ENCODE peak calls at places on chromosome 21, in ten cellular contexts. One of them, this sample, is unnamed.

GRCh38 chr21:18617291-18617690 is 213.7 kb upstream of the TMPRSS15 start:
- DNase-seq in activated CD4-positive, alpha-beta T cell treated with anti-CD3 and anti-CD28 coated beads for 24 hours: no peak
- DNase-seq in GM20000: no peak
- DNase-seq in HAP-1: no peak
- DNase-seq in right lobe of liver: no peak
- DNase-seq in aorta: no peak
- DNase-seq in pancreas: no peak
- DNase-seq in RPMI7951: no peak
- DNase-seq in OCI-M1: no peak
- DNase-seq in AG09309: no peak
- DNase-seq in this sample: no peak

GRCh38 chr21:26920055-26920454 is 46.8 kb downstream of the ADAMTS5 start:
- DNase-seq in activated CD4-positive, alpha-beta T cell treated with anti-CD3 and anti-CD28 coated beads for 24 hours: no peak
- DNase-seq in GM20000: no peak
- DNase-seq in HAP-1: no peak
- DNase-seq in right lobe of liver: no peak
- DNase-seq in aorta: no peak
- DNase-seq in pancreas: no peak
- DNase-seq in RPMI7951: no peak
- DNase-seq in OCI-M1: no peak
- DNase-seq in AG09309: no peak
- DNase-seq in this sample: no peak

GRCh38 chr21:23740463-23740862 is 1866.8 kb downstream of the MRPL39 start:
- DNase-seq in activated CD4-positive, alpha-beta T cell treated with anti-CD3 and anti-CD28 coated beads for 24 hours: no peak
- DNase-seq in GM20000: no peak
- DNase-seq in HAP-1: no peak
- DNase-seq in right lobe of liver: no peak
- DNase-seq in aorta: no peak
- DNase-seq in pancreas: no peak
- DNase-seq in RPMI7951: no peak
- DNase-seq in OCI-M1: peak; percentile 39
- DNase-seq in AG09309: no peak
- DNase-seq in this sample: no peak

GRCh38 chr21:17711896-17712295 is 99.2 kb upstream of the BTG3 start:
- DNase-seq in activated CD4-positive, alpha-beta T cell treated with anti-CD3 and anti-CD28 coated beads for 24 hours: no peak
- DNase-seq in GM20000: no peak
- DNase-seq in HAP-1: no peak
- DNase-seq in right lobe of liver: no peak
- DNase-seq in aorta: no peak
- DNase-seq in pancreas: no peak
- DNase-seq in RPMI7951: no peak
- DNase-seq in OCI-M1: peak; percentile 34
- DNase-seq in AG09309: no peak
- DNase-seq in this sample: peak; percentile 63

GRCh38 chr21:33871171-33871570 is 44.4 kb downstream of the ATP5PO start:
- DNase-seq in activated CD4-positive, alpha-beta T cell treated with anti-CD3 and anti-CD28 coated beads for 24 hours: no peak
- DNase-seq in GM20000: no peak
- DNase-seq in HAP-1: no peak
- DNase-seq in right lobe of liver: no peak
- DNase-seq in aorta: no peak
- DNase-seq in pancreas: no peak
- DNase-seq in RPMI7951: peak; percentile 18
- DNase-seq in OCI-M1: no peak
- DNase-seq in AG09309: peak; percentile 32
- DNase-seq in this sample: no peak

GRCh38 chr21:32101206-32101763 is 177.6 kb downstream of the MIS18A start:
- DNase-seq in activated CD4-positive, alpha-beta T cell treated with anti-CD3 and anti-CD28 coated beads for 24 hours: no peak
- DNase-seq in GM20000: no peak
- DNase-seq in HAP-1: no peak
- DNase-seq in right lobe of liver: no peak
- DNase-seq in aorta: no peak
- DNase-seq in pancreas: no peak
- DNase-seq in RPMI7951: no peak
- DNase-seq in OCI-M1: no peak
- DNase-seq in AG09309: no peak
- DNase-seq in this sample: no peak

GRCh38 chr21:41932576-41933258 is 21.1 kb downstream of the C2CD2 start:
- DNase-seq in activated CD4-positive, alpha-beta T cell treated with anti-CD3 and anti-CD28 coated beads for 24 hours: no peak
- DNase-seq in GM20000: no peak
- DNase-seq in HAP-1: no peak
- DNase-seq in right lobe of liver: no peak
- DNase-seq in aorta: no peak
- DNase-seq in pancreas: no peak
- DNase-seq in RPMI7951: peak; percentile 87
- DNase-seq in OCI-M1: peak; percentile 98
- DNase-seq in AG09309: no peak
- DNase-seq in this sample: no peak

GRCh38 chr21:36661511-36662309 is 37.2 kb upstream of the SIM2 start:
- DNase-seq in activated CD4-positive, alpha-beta T cell treated with anti-CD3 and anti-CD28 coated beads for 24 hours: no peak
- DNase-seq in GM20000: no peak
- DNase-seq in HAP-1: peak; percentile 57
- DNase-seq in right lobe of liver: no peak
- DNase-seq in aorta: no peak
- DNase-seq in pancreas: no peak
- DNase-seq in RPMI7951: peak; percentile 30
- DNase-seq in OCI-M1: peak; percentile 38
- DNase-seq in AG09309: no peak
- DNase-seq in this sample: no peak

GRCh38 chr21:38965241-38965640 is 159.5 kb downstream of the ETS2 start:
- DNase-seq in activated CD4-positive, alpha-beta T cell treated with anti-CD3 and anti-CD28 coated beads for 24 hours: no peak
- DNase-seq in GM20000: no peak
- DNase-seq in HAP-1: no peak
- DNase-seq in right lobe of liver: no peak
- DNase-seq in aorta: no peak
- DNase-seq in pancreas: no peak
- DNase-seq in RPMI7951: no peak
- DNase-seq in OCI-M1: no peak
- DNase-seq in AG09309: no peak
- DNase-seq in this sample: no peak

GRCh38 chr21:41664881-41665765 is 101.7 kb downstream of the RIPK4 start:
- DNase-seq in activated CD4-positive, alpha-beta T cell treated with anti-CD3 and anti-CD28 coated beads for 24 hours: no peak
- DNase-seq in GM20000: no peak
- DNase-seq in HAP-1: no peak
- DNase-seq in right lobe of liver: no peak
- DNase-seq in aorta: no peak
- DNase-seq in pancreas: peak; percentile 42
- DNase-seq in RPMI7951: no peak
- DNase-seq in OCI-M1: no peak
- DNase-seq in AG09309: no peak
- DNase-seq in this sample: no peak

GRCh38 chr21:33761104-33762036 is 119.1 kb downstream of the ITSN1 start:
- DNase-seq in activated CD4-positive, alpha-beta T cell treated with anti-CD3 and anti-CD28 coated beads for 24 hours: no peak
- DNase-seq in GM20000: no peak
- DNase-seq in HAP-1: peak; percentile 41
- DNase-seq in right lobe of liver: no peak
- DNase-seq in aorta: no peak
- DNase-seq in pancreas: no peak
- DNase-seq in RPMI7951: peak; percentile 96
- DNase-seq in OCI-M1: peak; percentile 89
- DNase-seq in AG09309: peak; percentile 96
- DNase-seq in this sample: peak; percentile 91

GRCh38 chr21:43189936-43190335 is 21.1 kb downstream of the CRYAA start:
- DNase-seq in activated CD4-positive, alpha-beta T cell treated with anti-CD3 and anti-CD28 coated beads for 24 hours: no peak
- DNase-seq in GM20000: no peak
- DNase-seq in HAP-1: no peak
- DNase-seq in right lobe of liver: no peak
- DNase-seq in aorta: peak; percentile 55
- DNase-seq in pancreas: no peak
- DNase-seq in RPMI7951: no peak
- DNase-seq in OCI-M1: no peak
- DNase-seq in AG09309: no peak
- DNase-seq in this sample: no peak

GRCh38 chr21:17726047-17726446 is 93.1 kb downstream of the C21orf91 start:
- DNase-seq in activated CD4-positive, alpha-beta T cell treated with anti-CD3 and anti-CD28 coated beads for 24 hours: no peak
- DNase-seq in GM20000: no peak
- DNase-seq in HAP-1: no peak
- DNase-seq in right lobe of liver: no peak
- DNase-seq in aorta: no peak
- DNase-seq in pancreas: no peak
- DNase-seq in RPMI7951: peak; percentile 23
- DNase-seq in OCI-M1: peak; percentile 51
- DNase-seq in AG09309: no peak
- DNase-seq in this sample: no peak

GRCh38 chr21:44291936-44292811 is 6.5 kb downstream of the AIRE start:
- DNase-seq in activated CD4-positive, alpha-beta T cell treated with anti-CD3 and anti-CD28 coated beads for 24 hours: no peak
- DNase-seq in GM20000: no peak
- DNase-seq in HAP-1: no peak
- DNase-seq in right lobe of liver: no peak
- DNase-seq in aorta: no peak
- DNase-seq in pancreas: no peak
- DNase-seq in RPMI7951: no peak
- DNase-seq in OCI-M1: no peak
- DNase-seq in AG09309: no peak
- DNase-seq in this sample: no peak

GRCh38 chr21:34986561-34987533 is 62.3 kb downstream of the RUNX1 start:
- DNase-seq in activated CD4-positive, alpha-beta T cell treated with anti-CD3 and anti-CD28 coated beads for 24 hours: peak; percentile 55
- DNase-seq in GM20000: peak; percentile 64
- DNase-seq in HAP-1: no peak
- DNase-seq in right lobe of liver: no peak
- DNase-seq in aorta: no peak
- DNase-seq in pancreas: no peak
- DNase-seq in RPMI7951: peak; percentile 92
- DNase-seq in OCI-M1: no peak
- DNase-seq in AG09309: peak; percentile 57
- DNase-seq in this sample: peak; percentile 37